ENCODE peak calls at places on chromosomes 12 and 14, in nine cellular contexts. Y, E, S, R, H, L, W, B and A are unnamed samples.

GRCh38 chr14:89990218-89990617 is 34.5 kb downstream of the TDP1 start:
- DNase-seq in S (no peak), B (no peak), R (no peak), W (no peak), E (no peak), L (no peak), H (no peak), Y (no peak), A (no peak)

GRCh38 chr12:58242803-58243628 is 301.6 kb downstream of the ATP23 start:
- DNase-seq in B (no peak), R (no peak), Y (no peak), H (no peak), W (no peak), E (no peak), S (no peak), L (no peak), A (peak)

GRCh38 chr12:2961705-2962104 is 2.5 kb downstream of the TEAD4 start:
- DNase-seq in B (no peak), W (no peak), H (no peak), E (no peak), Y (no peak), R (no peak), S (no peak), L (no peak), A (no peak)

GRCh38 chr14:72462041-72462440 is 431.9 kb downstream of the DPF3 start:
- DNase-seq in L (no peak), S (no peak), B (no peak), Y (no peak), R (no peak), H (no peak), E (no peak), W (no peak), A (no peak)

GRCh38 chr14:99734406-99735051 is 50.4 kb downstream of the CYP46A1 start:
- DNase-seq in S (peak), E (no peak), B (no peak), R (peak), L (peak), H (peak), W (no peak), Y (no peak), A (no peak)

GRCh38 chr14:56474419-56475022 is 105.1 kb upstream of the TMEM260 start:
- DNase-seq in S (no peak), R (no peak), E (no peak), B (peak), H (no peak), Y (no peak), L (no peak), W (no peak), A (no peak)

GRCh38 chr14:55136241-55136640 is 7.2 kb downstream of the LGALS3 start:
- DNase-seq in H (no peak), L (no peak), B (no peak), W (no peak), E (no peak), S (no peak), Y (no peak), R (no peak), A (no peak)

GRCh38 chr14:97930191-97930590 is 1133.0 kb downstream of the VRK1 start:
- DNase-seq in Y (no peak), W (no peak), R (no peak), E (no peak), L (no peak), S (no peak), B (no peak), H (no peak), A (no peak)

GRCh38 chr12:46963977-46964376 is 115.4 kb upstream of the PCED1B start:
- DNase-seq in R (no peak), L (peak), B (no peak), H (no peak), E (no peak), Y (no peak), S (no peak), W (no peak), A (no peak)

GRCh38 chr12:128318946-128319345 is 52.0 kb downstream of the TMEM132C start:
- DNase-seq in L (no peak), R (no peak), W (no peak), Y (no peak), S (no peak), H (no peak), B (no peak), E (no peak), A (no peak)

GRCh38 chr12:121713257-121714155 is 954 bp downstream of the TMEM120B start:
- DNase-seq in W (no peak), B (no peak), R (no peak), H (peak), S (no peak), E (no peak), Y (peak), L (peak), A (no peak)

GRCh38 chr12:124861492-124861891 is 2.2 kb downstream of the SCARB1 start:
- DNase-seq in E (no peak), B (peak), H (no peak), W (no peak), S (no peak), R (no peak), Y (peak), L (peak), A (no peak)

GRCh38 chr14:51298895-51299294 is 58.8 kb downstream of the TMX1 start:
- DNase-seq in H (no peak), S (no peak), W (no peak), L (no peak), Y (no peak), R (no peak), E (no peak), B (no peak), A (no peak)

GRCh38 chr12:53836119-53836655 is 84.4 kb upstream of the CISTR start:
- DNase-seq in S (no peak), L (no peak), E (no peak), R (no peak), Y (no peak), H (no peak), W (no peak), B (no peak), A (no peak)

GRCh38 chr12:93139028-93139665 is 210.1 kb upstream of the EEA1 start:
- DNase-seq in E (no peak), W (no peak), Y (no peak), L (no peak), H (no peak), S (no peak), R (no peak), B (no peak), A (no peak)

GRCh38 chr12:93712204-93712603 is 35.0 kb downstream of the CRADD start:
- DNase-seq in S (no peak), R (no peak), L (no peak), E (no peak), B (no peak), W (no peak), H (no peak), Y (no peak), A (no peak)

GRCh38 chr14:106803379-106803778 is 1277.0 kb downstream of the TMEM121 start:
- DNase-seq in R (no peak), H (no peak), S (no peak), B (no peak), L (no peak), W (no peak), Y (no peak), E (no peak), A (no peak)

GRCh38 chr12:103969391-103969790 is 3.7 kb downstream of the TDG start:
- DNase-seq in S (no peak), B (no peak), L (no peak), W (no peak), H (no peak), E (no peak), R (no peak), Y (no peak), A (no peak)

GRCh38 chr12:122855985-122856831 is 21.0 kb downstream of the HIP1R start:
- DNase-seq in W (no peak), E (no peak), B (no peak), R (no peak), S (peak), H (no peak), L (no peak), Y (no peak), A (no peak)

GRCh38 chr14:95334044-95334443 is 14.3 kb upstream of the CLMN start:
- DNase-seq in S (no peak), B (no peak), R (no peak), Y (no peak), W (no peak), L (no peak), H (no peak), E (no peak), A (no peak)

GRCh38 chr12:57836442-57837375 is 9.8 kb downstream of the CTDSP2 start:
- DNase-seq in E (peak), Y (peak), B (no peak), S (no peak), R (peak), L (peak), H (peak), W (no peak), A (peak)

GRCh38 chr12:20547788-20548575 is 147.2 kb upstream of the SLCO1C1 start:
- DNase-seq in W (no peak), Y (no peak), S (no peak), L (no peak), H (no peak), B (no peak), E (no peak), R (no peak), A (no peak)

GRCh38 chr12:104859144-104859543 is 98.9 kb downstream of the SLC41A2 start:
- DNase-seq in B (no peak), S (no peak), H (no peak), L (no peak), W (no peak), Y (no peak), R (no peak), E (no peak), A (no peak)

GRCh38 chr12:110861729-110862128 is 14.9 kb downstream of the CCDC63 start:
- DNase-seq in S (no peak), B (no peak), L (no peak), W (no peak), E (no peak), Y (no peak), R (no peak), H (no peak), A (no peak)

GRCh38 chr14:100841445-100842403 is 15.8 kb downstream of the MEG3 start:
- DNase-seq in H (no peak), B (no peak), S (peak), E (no peak), W (no peak), Y (no peak), R (no peak), L (no peak), A (no peak)

GRCh38 chr12:111271674-111272418 is 97.0 kb downstream of the PHETA1 start:
- DNase-seq in H (no peak), L (no peak), S (no peak), W (no peak), Y (no peak), R (no peak), B (no peak), E (no peak), A (no peak)

GRCh38 chr14:104658325-104658712 is 31.1 kb upstream of the INF2 start:
- DNase-seq in H (no peak), S (no peak), W (no peak), R (no peak), E (no peak), L (no peak), Y (no peak), B (no peak), A (no peak)

GRCh38 chr14:74977901-74978385 is 22.5 kb upstream of the PGF start:
- DNase-seq in S (no peak), R (no peak), H (no peak), B (no peak), E (no peak), Y (no peak), L (no peak), W (no peak), A (no peak)

GRCh38 chr14:100822921-100823320 is 3.0 kb upstream of the MEG3 start:
- DNase-seq in E (no peak), H (no peak), L (no peak), Y (no peak), B (no peak), W (no peak), R (no peak), S (no peak), A (no peak)

GRCh38 chr12:10101042-10101579 is 2.3 kb upstream of the CLEC1A start:
- DNase-seq in H (peak), W (no peak), L (no peak), B (no peak), Y (no peak), E (no peak), S (no peak), R (no peak), A (no peak)

DNA sequence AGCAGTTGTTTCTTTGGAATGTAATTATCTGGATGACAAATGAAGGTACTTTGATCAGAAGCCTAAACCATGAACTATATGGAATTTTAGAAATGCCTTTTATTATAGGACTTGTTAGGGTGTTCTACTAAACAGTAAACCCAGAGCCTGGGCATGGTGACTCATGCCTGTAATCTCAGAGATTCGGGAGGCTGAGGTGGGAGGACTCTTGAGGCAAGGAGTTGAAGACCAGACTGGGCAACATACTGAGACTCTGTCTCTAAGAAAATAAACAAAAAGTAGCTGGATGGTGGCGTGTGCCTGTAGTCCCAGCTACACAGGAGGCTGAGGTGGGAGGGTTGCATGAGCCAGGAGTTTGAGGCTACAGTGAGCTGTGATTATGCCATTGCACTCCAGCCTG is 23.9 kb downstream of the PALS1 start:
- DNase-seq in Y (no peak), B (no peak), L (no peak), H (no peak), R (no peak), S (no peak), E (no peak), W (no peak), A (no peak)
- H3K27ac ChIP-seq in Y (no peak), B (no peak), L (no peak), H (no peak), R (no peak), S (no peak), E (no peak), W (no peak), A (no peak)

GRCh38 chr14:24392327-24393098 is 6.3 kb upstream of the NYNRIN start:
- DNase-seq in S (no peak), B (peak), E (no peak), W (no peak), Y (no peak), H (no peak), L (no peak), R (no peak), A (no peak)
- TF ChIP-seq CTCF in S (no peak), B (peak), E (no peak), W (no peak), Y (no peak), H (no peak), L (no peak), R (no peak), A (peak)

GRCh38 chr12:108693186-108693585 is 38.1 kb downstream of the CORO1C start:
- DNase-seq in L (no peak), R (no peak), B (no peak), W (no peak), H (no peak), E (no peak), Y (no peak), S (no peak), A (no peak)
- H3K27ac ChIP-seq in L (peak), R (peak), B (peak), W (peak), H (peak), E (no peak), Y (peak), S (peak), A (peak)

GRCh38 chr12:42590324-42590934 is 883 bp upstream of the PRICKLE1 start:
- DNase-seq in E (no peak), L (peak), Y (peak), S (peak), B (peak), R (no peak), H (peak), W (no peak), A (no peak)
- TF ChIP-seq CTCF in E (no peak), L (no peak), Y (no peak), S (no peak), B (peak), R (no peak), H (no peak), W (no peak), A (no peak)

GRCh38 chr12:66239295-66239694 is 50.3 kb downstream of the IRAK3 start:
- DNase-seq in W (no peak), E (no peak), H (no peak), B (no peak), L (no peak), Y (no peak), S (no peak), R (no peak), A (no peak)

GRCh38 chr12:66244446-66244845 is 55.4 kb downstream of the IRAK3 start:
- DNase-seq in H (no peak), B (no peak), W (no peak), E (no peak), S (no peak), R (no peak), Y (no peak), L (no peak), A (no peak)

GRCh38 chr12:66242261-66242760 is 53.3 kb downstream of the IRAK3 start:
- DNase-seq in E (no peak), R (no peak), L (no peak), W (no peak), Y (no peak), S (no peak), B (no peak), H (no peak), A (no peak)

GRCh38 chr12:66240106-66240820 is 51.2 kb downstream of the IRAK3 start:
- DNase-seq in W (no peak), B (no peak), S (no peak), Y (no peak), L (no peak), R (no peak), E (no peak), H (no peak), A (no peak)

GRCh38 chr12:66241061-66242043 is 52.3 kb downstream of the IRAK3 start:
- DNase-seq in W (no peak), L (no peak), S (no peak), Y (no peak), H (no peak), B (peak), E (no peak), R (no peak), A (peak)
- H3K27ac ChIP-seq in W (no peak), L (no peak), S (no peak), Y (no peak), H (no peak), B (no peak), E (no peak), R (peak), A (no peak)